ENCODE peak calls at places on chromosomes 13 and 19, in nine cellular contexts. One of them, this sample, is unnamed.
A peak's percentile ranks its signal among the peaks of the same experiment; 100 is the strongest.

GRCh38 chr19:3521104-3521445 is 15.0 kb downstream of the FZR1 start:
- DNase-seq in CD8-positive, alpha-beta T cell: no peak
- DNase-seq in heart left ventricle: no peak
- DNase-seq in PC-3: no peak
- DNase-seq in colonic mucosa: no peak
- DNase-seq in body of pancreas: no peak
- DNase-seq in AG04450: no peak
- DNase-seq in ovary: no peak
- DNase-seq in H9: no peak
- DNase-seq in this sample: no peak

GRCh38 chr13:52738719-52739467 is 727 bp downstream of the CNMD start:
- DNase-seq in CD8-positive, alpha-beta T cell: peak; percentile 20
- DNase-seq in heart left ventricle: peak; percentile 54
- DNase-seq in PC-3: no peak
- DNase-seq in colonic mucosa: no peak
- DNase-seq in body of pancreas: no peak
- DNase-seq in AG04450: no peak
- DNase-seq in ovary: no peak
- DNase-seq in H9: peak; percentile 62
- DNase-seq in this sample: peak; percentile 3

GRCh38 chr19:42235181-42235580 is 7.2 kb downstream of the GSK3A start:
- DNase-seq in CD8-positive, alpha-beta T cell: no peak
- DNase-seq in heart left ventricle: no peak
- DNase-seq in PC-3: no peak
- DNase-seq in colonic mucosa: no peak
- DNase-seq in body of pancreas: no peak
- DNase-seq in AG04450: no peak
- DNase-seq in ovary: no peak
- DNase-seq in H9: no peak
- DNase-seq in this sample: no peak

GRCh38 chr19:45515807-45516401 is 8.6 kb downstream of the VASP start:
- DNase-seq in CD8-positive, alpha-beta T cell: no peak
- DNase-seq in heart left ventricle: no peak
- DNase-seq in PC-3: no peak
- DNase-seq in colonic mucosa: peak; percentile 76
- DNase-seq in body of pancreas: no peak
- DNase-seq in AG04450: no peak
- DNase-seq in ovary: no peak
- DNase-seq in H9: no peak
- DNase-seq in this sample: no peak

GRCh38 chr13:26929971-26930730 is 169.6 kb upstream of the GPR12 start:
- DNase-seq in CD8-positive, alpha-beta T cell: peak; percentile 53
- DNase-seq in heart left ventricle: peak; percentile 83
- DNase-seq in PC-3: peak; percentile 76
- DNase-seq in colonic mucosa: peak; percentile 73
- DNase-seq in body of pancreas: peak; percentile 43
- DNase-seq in AG04450: peak; percentile 18
- DNase-seq in ovary: peak; percentile 81
- DNase-seq in H9: peak; percentile 83
- DNase-seq in this sample: peak; percentile 77

GRCh38 chr19:2173841-2174577 is 10.3 kb downstream of the DOT1L start:
- DNase-seq in CD8-positive, alpha-beta T cell: no peak
- DNase-seq in heart left ventricle: no peak
- DNase-seq in PC-3: no peak
- DNase-seq in colonic mucosa: no peak
- DNase-seq in body of pancreas: no peak
- DNase-seq in AG04450: no peak
- DNase-seq in ovary: no peak
- DNase-seq in H9: no peak
- DNase-seq in this sample: no peak

GRCh38 chr19:7919681-7920519 is at the start of gene SNAPC2:
- DNase-seq in CD8-positive, alpha-beta T cell: peak; percentile 97
- DNase-seq in heart left ventricle: peak; percentile 98
- DNase-seq in PC-3: peak; percentile 93
- DNase-seq in colonic mucosa: peak; percentile 97
- DNase-seq in body of pancreas: peak; percentile 98
- DNase-seq in AG04450: peak; percentile 88
- DNase-seq in ovary: peak; percentile 99
- DNase-seq in H9: peak; percentile 97
- DNase-seq in this sample: peak; percentile 97

GRCh38 chr13:89891416-89891815 is 1456.1 kb upstream of the MIR17HG start:
- DNase-seq in CD8-positive, alpha-beta T cell: no peak
- DNase-seq in heart left ventricle: no peak
- DNase-seq in PC-3: no peak
- DNase-seq in colonic mucosa: no peak
- DNase-seq in body of pancreas: no peak
- DNase-seq in AG04450: no peak
- DNase-seq in ovary: no peak
- DNase-seq in H9: no peak
- DNase-seq in this sample: no peak

GRCh38 chr13:94263038-94263437 is 216.4 kb downstream of the DCT start:
- DNase-seq in CD8-positive, alpha-beta T cell: no peak
- DNase-seq in heart left ventricle: no peak
- DNase-seq in PC-3: no peak
- DNase-seq in colonic mucosa: no peak
- DNase-seq in body of pancreas: no peak
- DNase-seq in AG04450: no peak
- DNase-seq in ovary: no peak
- DNase-seq in H9: no peak
- DNase-seq in this sample: no peak

GRCh38 chr19:8069116-8069973 is 16.8 kb downstream of the CCL25 start:
- DNase-seq in CD8-positive, alpha-beta T cell: no peak
- DNase-seq in heart left ventricle: no peak
- DNase-seq in PC-3: peak; percentile 72
- DNase-seq in colonic mucosa: peak; percentile 24
- DNase-seq in body of pancreas: no peak
- DNase-seq in AG04450: no peak
- DNase-seq in ovary: no peak
- DNase-seq in H9: no peak
- DNase-seq in this sample: no peak

GRCh38 chr19:939439-939838 is 13.6 kb downstream of the ARID3A start:
- DNase-seq in CD8-positive, alpha-beta T cell: no peak
- DNase-seq in heart left ventricle: peak; percentile 6
- DNase-seq in PC-3: no peak
- DNase-seq in colonic mucosa: no peak
- DNase-seq in body of pancreas: no peak
- DNase-seq in AG04450: no peak
- DNase-seq in ovary: no peak
- DNase-seq in H9: no peak
- DNase-seq in this sample: no peak

GRCh38 chr19:939922-940321 is 14.1 kb downstream of the ARID3A start:
- DNase-seq in CD8-positive, alpha-beta T cell: no peak
- DNase-seq in heart left ventricle: peak; percentile 6
- DNase-seq in PC-3: no peak
- DNase-seq in colonic mucosa: no peak
- DNase-seq in body of pancreas: no peak
- DNase-seq in AG04450: no peak
- DNase-seq in ovary: no peak
- DNase-seq in H9: no peak
- DNase-seq in this sample: no peak

GRCh38 chr19:941292-942132 is 15.7 kb downstream of the ARID3A start:
- DNase-seq in CD8-positive, alpha-beta T cell: no peak
- DNase-seq in heart left ventricle: no peak
- DNase-seq in PC-3: no peak
- DNase-seq in colonic mucosa: no peak
- DNase-seq in body of pancreas: no peak
- DNase-seq in AG04450: no peak
- DNase-seq in ovary: no peak
- DNase-seq in H9: no peak
- DNase-seq in this sample: no peak

GRCh38 chr19:942133-942645 is 16.4 kb downstream of the ARID3A start:
- DNase-seq in CD8-positive, alpha-beta T cell: no peak
- DNase-seq in heart left ventricle: no peak
- DNase-seq in PC-3: no peak
- DNase-seq in colonic mucosa: no peak
- DNase-seq in body of pancreas: no peak
- DNase-seq in AG04450: no peak
- DNase-seq in ovary: no peak
- DNase-seq in H9: no peak
- DNase-seq in this sample: no peak

DNA sequence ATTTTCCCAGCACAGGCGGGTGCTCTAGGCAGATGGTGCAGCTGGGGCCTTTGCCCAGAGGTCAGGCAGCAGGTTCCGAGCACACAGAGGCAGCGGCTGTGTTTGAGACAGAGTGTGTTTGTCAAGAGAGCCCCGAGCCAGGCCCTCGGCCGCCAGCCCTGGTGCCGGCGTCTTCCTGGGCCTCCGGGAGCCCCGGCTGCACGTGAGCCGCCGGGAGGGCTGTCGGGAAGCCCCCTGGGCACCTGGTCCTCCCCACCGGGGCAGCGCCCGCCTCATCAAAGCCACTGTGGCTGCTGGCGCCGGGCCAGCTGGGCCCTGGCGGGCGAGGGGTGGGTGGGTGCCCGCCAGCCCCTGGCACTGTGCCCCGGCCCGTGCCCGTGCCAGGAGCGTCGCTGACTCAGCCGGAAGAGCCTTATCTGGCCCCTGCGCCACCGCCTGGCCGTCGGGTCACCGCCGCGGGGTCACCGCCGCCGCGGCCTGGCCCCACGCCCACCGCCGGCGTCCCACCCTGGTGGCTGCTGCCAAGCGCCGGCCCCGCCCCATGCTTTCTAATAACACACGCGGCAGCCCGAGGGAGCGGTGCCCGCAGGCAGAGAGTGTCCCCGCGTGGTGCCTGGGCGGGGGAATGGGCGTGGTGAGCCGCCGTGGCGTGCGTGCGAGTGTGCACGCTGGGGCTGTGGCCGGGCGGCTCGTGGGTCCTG is 14.9 kb downstream of the ARID3A start:
- DNase-seq in CD8-positive, alpha-beta T cell: peak; percentile 77
- DNase-seq in heart left ventricle: peak; percentile 82
- DNase-seq in PC-3: peak; percentile 66
- DNase-seq in colonic mucosa: peak; percentile 77
- DNase-seq in body of pancreas: peak; percentile 91
- DNase-seq in AG04450: peak; percentile 49
- DNase-seq in ovary: peak; percentile 57
- DNase-seq in H9: no peak
- DNase-seq in this sample: no peak
- TF ChIP-seq CTCF in CD8-positive, alpha-beta T cell: no peak
- TF ChIP-seq CTCF in heart left ventricle: peak; percentile 14
- TF ChIP-seq CTCF in PC-3: no peak
- TF ChIP-seq CTCF in colonic mucosa: no peak
- TF ChIP-seq CTCF in body of pancreas: peak; percentile 26
- TF ChIP-seq CTCF in AG04450: no peak
- TF ChIP-seq CTCF in ovary: no peak
- TF ChIP-seq CTCF in H9: no peak
- TF ChIP-seq CTCF in this sample: no peak

GRCh38 chr19:43774103-43774939 is 6.5 kb downstream of the KCNN4 start:
- DNase-seq in CD8-positive, alpha-beta T cell: no peak
- DNase-seq in heart left ventricle: peak; percentile 77
- DNase-seq in PC-3: no peak
- DNase-seq in colonic mucosa: peak; percentile 83
- DNase-seq in body of pancreas: peak; percentile 78
- DNase-seq in AG04450: no peak
- DNase-seq in ovary: peak; percentile 74
- DNase-seq in H9: peak; percentile 87
- DNase-seq in this sample: peak; percentile 69
- H3K27ac ChIP-seq in CD8-positive, alpha-beta T cell: no peak overlapping the region
- H3K27ac ChIP-seq in heart left ventricle: no peak overlapping the region
- H3K27ac ChIP-seq in PC-3: no peak overlapping the region
- H3K27ac ChIP-seq in colonic mucosa: no peak overlapping the region
- H3K27ac ChIP-seq in body of pancreas: no peak overlapping the region
- H3K27ac ChIP-seq in AG04450: no peak overlapping the region
- H3K27ac ChIP-seq in ovary: no peak overlapping the region
- H3K27ac ChIP-seq in H9: no peak overlapping the region
- H3K27ac ChIP-seq in this sample: no peak overlapping the region

DNA sequence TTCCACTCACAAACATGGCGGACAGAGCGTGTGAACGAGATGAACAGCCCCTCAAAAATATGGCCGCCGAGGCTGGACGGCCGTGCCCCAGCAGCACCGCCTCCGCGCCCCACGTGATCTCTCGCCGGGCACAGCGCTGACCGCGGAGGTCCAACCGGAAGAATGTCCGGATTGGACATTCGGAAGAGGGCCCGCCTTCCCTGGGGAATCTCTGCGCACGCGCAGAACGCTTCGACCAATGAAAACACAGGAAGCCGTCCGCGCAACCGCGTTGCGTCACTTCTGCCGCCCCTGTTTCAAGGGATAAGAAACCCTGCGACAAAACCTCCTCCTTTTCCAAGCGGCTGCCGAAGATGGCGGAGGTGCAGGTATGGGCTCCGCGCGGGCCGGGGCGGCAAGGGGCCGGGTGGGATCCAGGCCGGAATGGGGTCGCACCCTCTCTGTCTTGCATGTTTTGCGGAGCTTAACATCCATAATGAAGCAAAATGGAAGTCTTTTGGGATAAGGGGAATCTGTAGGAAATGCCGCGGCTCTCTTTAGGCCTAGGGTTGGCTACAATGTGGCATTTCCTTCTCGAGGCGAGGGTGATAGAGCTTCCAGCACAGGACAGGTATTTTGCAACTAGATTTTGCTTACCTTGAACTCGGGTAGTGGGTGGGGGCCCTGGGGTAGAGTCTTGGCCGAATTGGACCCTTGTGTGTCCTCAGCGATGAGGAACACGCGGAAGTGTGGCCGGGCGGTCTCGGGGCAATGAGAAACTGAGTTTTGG is at the start of gene RPL13A:
- DNase-seq in CD8-positive, alpha-beta T cell: peak; percentile 99
- DNase-seq in heart left ventricle: peak; percentile 100
- DNase-seq in PC-3: peak; percentile 100
- DNase-seq in colonic mucosa: peak; percentile 100
- DNase-seq in body of pancreas: peak; percentile 100
- DNase-seq in AG04450: peak; percentile 99
- DNase-seq in ovary: peak; percentile 100
- DNase-seq in H9: peak; percentile 100
- DNase-seq in this sample: peak; percentile 100
- TF ChIP-seq CTCF in CD8-positive, alpha-beta T cell: no peak
- TF ChIP-seq CTCF in heart left ventricle: no peak
- TF ChIP-seq CTCF in PC-3: no peak
- TF ChIP-seq CTCF in colonic mucosa: no peak
- TF ChIP-seq CTCF in body of pancreas: no peak
- TF ChIP-seq CTCF in AG04450: no peak
- TF ChIP-seq CTCF in ovary: peak; percentile 22
- TF ChIP-seq CTCF in H9: no peak
- TF ChIP-seq CTCF in this sample: no peak

GRCh38 chr13:33571618-33572017 is 246.3 kb upstream of the RFC3 start:
- DNase-seq in CD8-positive, alpha-beta T cell: no peak
- DNase-seq in heart left ventricle: no peak
- DNase-seq in PC-3: no peak
- DNase-seq in colonic mucosa: no peak
- DNase-seq in body of pancreas: no peak
- DNase-seq in AG04450: no peak
- DNase-seq in ovary: no peak
- DNase-seq in H9: no peak
- DNase-seq in this sample: no peak

GRCh38 chr13:33577037-33577436 is 240.9 kb upstream of the RFC3 start:
- DNase-seq in CD8-positive, alpha-beta T cell: no peak
- DNase-seq in heart left ventricle: no peak
- DNase-seq in PC-3: no peak
- DNase-seq in colonic mucosa: no peak
- DNase-seq in body of pancreas: no peak
- DNase-seq in AG04450: no peak
- DNase-seq in ovary: no peak
- DNase-seq in H9: no peak
- DNase-seq in this sample: no peak

GRCh38 chr13:33578786-33579185 is 239.2 kb upstream of the RFC3 start:
- DNase-seq in CD8-positive, alpha-beta T cell: no peak
- DNase-seq in heart left ventricle: no peak
- DNase-seq in PC-3: no peak
- DNase-seq in colonic mucosa: no peak
- DNase-seq in body of pancreas: no peak
- DNase-seq in AG04450: no peak
- DNase-seq in ovary: no peak
- DNase-seq in H9: no peak
- DNase-seq in this sample: no peak

GRCh38 chr13:33575378-33575777 is 242.6 kb upstream of the RFC3 start:
- DNase-seq in CD8-positive, alpha-beta T cell: no peak
- DNase-seq in heart left ventricle: no peak
- DNase-seq in PC-3: no peak
- DNase-seq in colonic mucosa: no peak
- DNase-seq in body of pancreas: no peak
- DNase-seq in AG04450: no peak
- DNase-seq in ovary: no peak
- DNase-seq in H9: no peak
- DNase-seq in this sample: no peak
- H3K27ac ChIP-seq in CD8-positive, alpha-beta T cell: no peak overlapping the region
- H3K27ac ChIP-seq in heart left ventricle: no peak overlapping the region
- H3K27ac ChIP-seq in PC-3: no peak overlapping the region
- H3K27ac ChIP-seq in colonic mucosa: no peak overlapping the region
- H3K27ac ChIP-seq in body of pancreas: no peak overlapping the region
- H3K27ac ChIP-seq in AG04450: no peak overlapping the region
- H3K27ac ChIP-seq in ovary: no peak overlapping the region
- H3K27ac ChIP-seq in H9: no peak overlapping the region
- H3K27ac ChIP-seq in this sample: no peak overlapping the region

This sample was measured in cardiac muscle cell.